ENCODE peak calls at places on chromosome 1, in nine cellular contexts. Q is uterus, L is Peyer's patch, T is heart left ventricle, V is adrenal gland, Z is breast epithelium, D is spleen, X is GM12878, M is vagina. F is an unnamed sample.

GRCh38 chr1:216081445-216081844 is 341.8 kb downstream of the USH2A start:
- DNase-seq in Q (no peak), L (no peak), T (no peak), V (no peak), Z (no peak), D (no peak), X (no peak), M (no peak), F (no peak)

GRCh38 chr1:214493126-214493796 is 58.1 kb downstream of the PTPN14 start:
- DNase-seq in Q (no peak), L (no peak), T (no peak), V (no peak), Z (no peak), D (no peak), X (no peak), M (no peak), F (no peak)

GRCh38 chr1:9080704-9081291 is 11.4 kb upstream of the SLC2A5 start:
- DNase-seq in Q (no peak), L (no peak), T (no peak), V (no peak), Z (no peak), D (no peak), X (no peak), M (no peak), F (no peak)

GRCh38 chr1:234731371-234732085 is 121.5 kb upstream of the IRF2BP2 start:
- DNase-seq in Q (no peak), L (no peak), T (no peak), V (no peak), Z (no peak), D (peak; percentile 83), X (peak; percentile 68), M (no peak), F (no peak)

GRCh38 chr1:201501812-201502510 is 5.0 kb downstream of the CSRP1 start:
- DNase-seq in Q (peak; percentile 69), L (peak; percentile 69), T (no peak), V (no peak), Z (peak; percentile 69), D (peak; percentile 30), X (no peak), M (no peak), F (no peak)

GRCh38 chr1:3465935-3466321 is 11.5 kb downstream of the ARHGEF16 start:
- DNase-seq in Q (no peak), L (no peak), T (peak; percentile 14), V (no peak), Z (no peak), D (peak; percentile 41), X (no peak), M (no peak), F (no peak)

GRCh38 chr1:112271270-112271669 is 124.7 kb upstream of the CTTNBP2NL start:
- DNase-seq in Q (no peak), L (no peak), T (no peak), V (no peak), Z (no peak), D (no peak), X (no peak), M (no peak), F (no peak)

GRCh38 chr1:218812360-218812759 is 361.3 kb upstream of the LYPLAL1 start:
- DNase-seq in Q (no peak), L (no peak), T (no peak), V (no peak), Z (no peak), D (no peak), X (no peak), M (no peak), F (no peak)

GRCh38 chr1:230750576-230750975 is 3.4 kb downstream of the CAPN9 start:
- DNase-seq in Q (no peak), L (peak; percentile 69), T (no peak), V (no peak), Z (no peak), D (peak; percentile 54), X (no peak), M (no peak), F (no peak)

GRCh38 chr1:2099871-2100774 is 49.9 kb downstream of the PRKCZ start:
- DNase-seq in Q (no peak), L (no peak), T (peak; percentile 4), V (no peak), Z (no peak), D (no peak), X (no peak), M (no peak), F (no peak)

GRCh38 chr1:66350001-66350547 is 183.9 kb upstream of the SGIP1 start:
- DNase-seq in Q (no peak), L (no peak), T (peak; percentile 52), V (no peak), Z (no peak), D (peak; percentile 85), X (no peak), M (no peak), F (peak; percentile 27)

DNA sequence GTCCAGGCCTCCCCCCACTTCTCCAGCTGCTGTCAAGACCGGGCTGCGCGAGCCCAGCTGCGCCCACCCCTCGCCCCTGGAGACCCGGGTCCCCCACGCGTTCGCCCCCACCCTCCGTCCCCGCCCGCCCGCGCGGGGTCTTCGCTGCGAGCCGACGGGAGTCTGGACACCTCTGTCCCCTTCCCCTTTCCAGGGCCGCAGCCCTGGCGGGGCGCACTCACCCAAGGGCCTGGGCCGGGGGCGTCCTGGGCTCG is 197 bp downstream of the RAP1GAP start:
- DNase-seq in Q (no peak), L (no peak), T (no peak), V (no peak), Z (no peak), D (peak; percentile 73), X (no peak), M (no peak), F (no peak)
- H3K4me3 ChIP-seq in Q (peak overlapping the region; percentile 7), L (peak overlapping the region; percentile 46), T (peak overlapping the region; percentile 48), V (peak overlapping the region; percentile 32), Z (no peak overlapping the region), D (peak overlapping the region; percentile 5), X (no peak overlapping the region), M (peak overlapping the region; percentile 52), F (no peak overlapping the region)

GRCh38 chr1:207825719-207826556 is 74.1 kb downstream of the CD46 start:
- DNase-seq in Q (peak; percentile 66), L (no peak), T (peak; percentile 81), V (peak; percentile 81), Z (peak; percentile 54), D (peak; percentile 97), X (peak; percentile 98), M (no peak), F (no peak)
- TF ChIP-seq POLR2A in Q (no peak), L (no peak), T (peak; percentile 30), V (no peak), Z (no peak), D (no peak), X (peak; percentile 61), M (no peak), F (no peak)

GRCh38 chr1:183586897-183587296 is 3.4 kb downstream of the NCF2 start:
- DNase-seq in Q (no peak), L (no peak), T (no peak), V (no peak), Z (no peak), D (no peak), X (no peak), M (no peak), F (no peak)

GRCh38 chr1:183589836-183590224 is 429 bp downstream of the NCF2 start:
- DNase-seq in Q (no peak), L (no peak), T (no peak), V (no peak), Z (no peak), D (no peak), X (no peak), M (no peak), F (no peak)

GRCh38 chr1:183588827-183589226 is 1.4 kb downstream of the NCF2 start:
- DNase-seq in Q (no peak), L (no peak), T (no peak), V (no peak), Z (no peak), D (peak; percentile 77), X (no peak), M (no peak), F (no peak)

GRCh38 chr1:183590225-183591191 is at the start of gene NCF2:
- DNase-seq in Q (no peak), L (no peak), T (no peak), V (peak; percentile 58), Z (no peak), D (peak; percentile 83), X (peak; percentile 96), M (no peak), F (no peak)

GRCh38 chr1:183589384-183589783 is 875 bp downstream of the NCF2 start:
- DNase-seq in Q (no peak), L (no peak), T (no peak), V (no peak), Z (no peak), D (no peak), X (no peak), M (no peak), F (no peak)
- H3K4me3 ChIP-seq in Q (no peak overlapping the region), L (no peak overlapping the region), T (peak overlapping the region; percentile 63), V (no peak overlapping the region), Z (peak overlapping the region; percentile 24), D (peak overlapping the region; percentile 14), X (peak overlapping the region; percentile 73), M (no peak overlapping the region), F (no peak overlapping the region)

DNA sequence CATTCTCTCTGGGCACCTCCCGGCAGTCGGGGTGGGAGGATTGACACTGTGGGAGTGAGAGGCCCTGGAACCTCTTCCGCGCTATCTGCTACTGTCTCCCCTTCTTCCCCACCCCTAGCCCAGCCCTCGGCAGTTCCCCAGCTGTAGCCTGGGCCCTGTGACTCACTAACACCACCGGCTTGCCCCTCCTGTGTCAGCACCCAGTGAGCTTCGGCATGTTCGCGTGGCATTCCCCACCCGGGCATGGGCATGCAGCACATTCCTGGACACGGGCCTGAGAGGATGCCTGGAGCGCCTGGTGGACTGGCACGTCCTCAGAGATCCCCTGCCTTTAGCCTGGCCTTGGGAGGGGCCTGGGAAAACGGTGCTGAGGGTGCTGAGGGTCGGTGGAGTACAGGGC is 1.3 kb downstream of the CDK18 start:
- DNase-seq in Q (no peak), L (no peak), T (peak; percentile 84), V (peak; percentile 47), Z (peak; percentile 72), D (no peak), X (no peak), M (no peak), F (no peak)
- TF ChIP-seq POLR2A in Q (no peak), L (no peak), T (peak; percentile 21), V (no peak), Z (no peak), D (no peak), X (no peak), M (no peak), F (no peak)

GRCh38 chr1:162000053-162000420 is 23.6 kb downstream of the OLFML2B start:
- DNase-seq in Q (no peak), L (no peak), T (no peak), V (no peak), Z (no peak), D (no peak), X (no peak), M (no peak), F (no peak)
- H3K4me3 ChIP-seq in Q (no peak overlapping the region), L (no peak overlapping the region), T (no peak overlapping the region), V (no peak overlapping the region), Z (no peak overlapping the region), D (no peak overlapping the region), X (no peak overlapping the region), M (no peak overlapping the region), F (no peak overlapping the region)